ENCODE peak calls at places on chromosomes 7 and 10, in nine cellular contexts. One of them, this sample, is unnamed.

GRCh38 chr10:78010278-78010677 is 19.0 kb downstream of the POLR3A start:
- DNase-seq in esophagus muscularis mucosa: no peak
- DNase-seq in GM12878: no peak
- DNase-seq in IMR-90: no peak
- DNase-seq in NB4: no peak
- DNase-seq in uterus: no peak
- DNase-seq in lower leg skin: no peak
- DNase-seq in A549: no peak
- DNase-seq in ovary: no peak
- DNase-seq in this sample: no peak

GRCh38 chr10:119516381-119517234 is 25.9 kb downstream of the RGS10 start:
- DNase-seq in uterus: no peak
- DNase-seq in ovary: no peak
- DNase-seq in lower leg skin: no peak
- DNase-seq in A549: no peak
- DNase-seq in GM12878: peak; percentile 69
- DNase-seq in esophagus muscularis mucosa: no peak
- DNase-seq in NB4: peak; percentile 95
- DNase-seq in IMR-90: no peak
- DNase-seq in this sample: peak; percentile 64

GRCh38 chr7:9148687-9149086 is 715.3 kb downstream of the NXPH1 start:
- DNase-seq in esophagus muscularis mucosa: no peak
- DNase-seq in NB4: no peak
- DNase-seq in GM12878: no peak
- DNase-seq in uterus: no peak
- DNase-seq in A549: no peak
- DNase-seq in IMR-90: no peak
- DNase-seq in lower leg skin: no peak
- DNase-seq in ovary: no peak
- DNase-seq in this sample: no peak

GRCh38 chr7:136136906-136137305 is 159.7 kb upstream of the MTPN start:
- DNase-seq in IMR-90: no peak
- DNase-seq in lower leg skin: no peak
- DNase-seq in GM12878: no peak
- DNase-seq in A549: no peak
- DNase-seq in uterus: no peak
- DNase-seq in esophagus muscularis mucosa: no peak
- DNase-seq in ovary: no peak
- DNase-seq in NB4: no peak
- DNase-seq in this sample: no peak

GRCh38 chr10:36779238-36779846 is 346.1 kb upstream of the ANKRD30A start:
- DNase-seq in esophagus muscularis mucosa: no peak
- DNase-seq in IMR-90: peak; percentile 81
- DNase-seq in uterus: peak; percentile 21
- DNase-seq in NB4: peak; percentile 32
- DNase-seq in lower leg skin: peak; percentile 19
- DNase-seq in A549: peak; percentile 47
- DNase-seq in GM12878: no peak
- DNase-seq in ovary: peak; percentile 36
- DNase-seq in this sample: no peak

GRCh38 chr10:117094856-117095255 is 43.2 kb downstream of the VAX1 start:
- DNase-seq in esophagus muscularis mucosa: no peak
- DNase-seq in uterus: no peak
- DNase-seq in A549: no peak
- DNase-seq in IMR-90: no peak
- DNase-seq in ovary: no peak
- DNase-seq in NB4: no peak
- DNase-seq in GM12878: no peak
- DNase-seq in lower leg skin: no peak
- DNase-seq in this sample: no peak

GRCh38 chr10:114642729-114643128 is 15.3 kb downstream of the ABLIM1 start:
- DNase-seq in ovary: no peak
- DNase-seq in esophagus muscularis mucosa: no peak
- DNase-seq in uterus: no peak
- DNase-seq in NB4: no peak
- DNase-seq in A549: no peak
- DNase-seq in GM12878: no peak
- DNase-seq in lower leg skin: no peak
- DNase-seq in IMR-90: no peak
- DNase-seq in this sample: no peak

GRCh38 chr7:131249003-131249402 is 78.7 kb upstream of the MKLN1 start:
- DNase-seq in ovary: peak; percentile 41
- DNase-seq in NB4: no peak
- DNase-seq in A549: peak; percentile 83
- DNase-seq in IMR-90: peak; percentile 99
- DNase-seq in GM12878: no peak
- DNase-seq in lower leg skin: peak; percentile 72
- DNase-seq in esophagus muscularis mucosa: no peak
- DNase-seq in uterus: peak; percentile 49
- DNase-seq in this sample: no peak

GRCh38 chr10:125953778-125954385 is 57.5 kb downstream of the FANK1 start:
- DNase-seq in lower leg skin: no peak
- DNase-seq in A549: no peak
- DNase-seq in GM12878: no peak
- DNase-seq in IMR-90: no peak
- DNase-seq in ovary: no peak
- DNase-seq in uterus: no peak
- DNase-seq in esophagus muscularis mucosa: no peak
- DNase-seq in NB4: no peak
- DNase-seq in this sample: no peak

GRCh38 chr7:35787925-35788324 is 12.9 kb upstream of the SEPTIN7 start:
- DNase-seq in GM12878: no peak
- DNase-seq in lower leg skin: no peak
- DNase-seq in A549: no peak
- DNase-seq in ovary: no peak
- DNase-seq in esophagus muscularis mucosa: no peak
- DNase-seq in uterus: no peak
- DNase-seq in IMR-90: no peak
- DNase-seq in NB4: no peak
- DNase-seq in this sample: no peak

DNA sequence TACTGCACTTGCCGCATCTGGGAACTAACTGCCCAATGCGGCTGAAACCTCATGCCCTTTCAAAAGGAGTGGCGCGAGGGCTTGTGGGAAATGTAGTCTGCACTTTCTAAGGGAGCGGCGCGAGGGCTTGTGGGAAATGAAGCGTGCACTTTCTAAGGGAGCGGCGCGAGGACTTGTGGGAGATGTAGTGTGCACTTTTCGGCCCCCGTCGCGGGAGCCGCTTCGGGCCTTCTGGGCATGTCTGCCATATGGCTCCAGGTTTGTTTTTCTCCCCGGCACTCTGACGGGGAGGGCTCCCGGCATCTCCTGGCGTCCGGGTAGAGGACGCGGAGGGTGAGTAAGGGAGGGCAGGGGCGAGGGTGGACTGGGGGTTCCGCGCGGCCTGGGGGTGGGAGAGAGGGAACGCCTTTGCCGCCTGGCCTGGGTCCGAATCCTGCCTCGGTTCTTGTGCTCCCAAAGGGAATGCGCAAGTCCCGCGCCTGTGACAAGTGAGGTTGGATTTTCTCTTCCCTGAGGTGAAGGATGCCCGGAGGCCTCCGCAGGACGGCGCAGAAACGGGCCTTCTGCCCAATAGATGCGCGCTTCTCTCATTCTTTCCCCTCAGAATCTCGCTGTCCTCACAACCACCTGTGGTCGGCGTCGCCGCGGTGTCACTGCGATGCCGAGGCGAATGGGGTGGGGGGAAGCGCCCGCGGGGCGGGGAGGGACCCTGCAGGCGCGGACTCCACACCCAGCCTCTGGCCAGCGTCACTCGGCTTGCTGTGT is at the start of gene ZNF37A:
- DNase-seq in A549: peak; percentile 74
- DNase-seq in GM12878: peak; percentile 83
- DNase-seq in esophagus muscularis mucosa: peak; percentile 99
- DNase-seq in uterus: peak; percentile 91
- DNase-seq in lower leg skin: peak; percentile 96
- DNase-seq in IMR-90: peak; percentile 97
- DNase-seq in ovary: peak; percentile 94
- DNase-seq in NB4: peak; percentile 93
- DNase-seq in this sample: peak; percentile 95
- TF ChIP-seq POLR2A in A549: peak; percentile 66
- TF ChIP-seq POLR2A in GM12878: peak; percentile 69
- TF ChIP-seq POLR2A in esophagus muscularis mucosa: no peak
- TF ChIP-seq POLR2A in uterus: peak; percentile 43
- TF ChIP-seq POLR2A in lower leg skin: no peak
- TF ChIP-seq POLR2A in IMR-90: peak; percentile 49
- TF ChIP-seq POLR2A in ovary: no peak
- TF ChIP-seq POLR2A in NB4: peak; percentile 36
- TF ChIP-seq POLR2A in this sample: peak; percentile 73

GRCh38 chr10:4701016-4701415 is 125.0 kb upstream of the AKR1E2 start:
- DNase-seq in uterus: no peak
- DNase-seq in lower leg skin: no peak
- DNase-seq in NB4: no peak
- DNase-seq in esophagus muscularis mucosa: no peak
- DNase-seq in A549: no peak
- DNase-seq in GM12878: no peak
- DNase-seq in ovary: no peak
- DNase-seq in IMR-90: no peak
- DNase-seq in this sample: no peak

GRCh38 chr10:4699950-4700730 is 125.9 kb upstream of the AKR1E2 start:
- DNase-seq in GM12878: no peak
- DNase-seq in lower leg skin: no peak
- DNase-seq in ovary: no peak
- DNase-seq in NB4: no peak
- DNase-seq in A549: no peak
- DNase-seq in esophagus muscularis mucosa: no peak
- DNase-seq in IMR-90: no peak
- DNase-seq in uterus: no peak
- DNase-seq in this sample: no peak

GRCh38 chr10:4708123-4708759 is 117.8 kb upstream of the AKR1E2 start:
- DNase-seq in GM12878: no peak
- DNase-seq in NB4: peak; percentile 5
- DNase-seq in lower leg skin: no peak
- DNase-seq in ovary: no peak
- DNase-seq in A549: no peak
- DNase-seq in esophagus muscularis mucosa: no peak
- DNase-seq in uterus: no peak
- DNase-seq in IMR-90: no peak
- DNase-seq in this sample: peak; percentile 10

DNA sequence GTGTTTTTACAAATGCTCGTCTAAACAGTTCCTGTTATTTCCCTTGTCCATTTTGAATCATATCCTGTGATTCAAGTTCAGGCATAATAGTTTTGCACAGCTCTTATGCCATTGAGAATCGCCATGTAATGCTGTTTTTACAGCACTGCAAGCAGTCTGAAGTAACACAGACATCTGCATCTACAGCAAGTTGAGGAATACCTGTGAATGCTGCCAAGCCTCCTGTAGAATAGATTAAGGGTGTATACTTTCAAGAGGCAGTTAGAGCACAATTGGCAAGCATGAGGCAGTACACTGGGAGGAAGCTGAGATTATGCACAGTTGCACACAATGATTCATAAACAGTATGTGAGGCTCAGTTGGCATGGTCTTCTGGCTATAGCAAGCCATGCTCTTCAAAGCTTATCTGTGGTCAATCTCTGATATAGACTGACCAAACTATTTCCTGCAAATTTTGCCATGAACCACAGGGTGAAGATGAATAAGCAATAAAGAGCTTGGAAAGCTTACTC is 121.9 kb upstream of the AKR1E2 start:
- DNase-seq in NB4: no peak
- DNase-seq in IMR-90: peak; percentile 93
- DNase-seq in uterus: no peak
- DNase-seq in A549: peak; percentile 18
- DNase-seq in ovary: no peak
- DNase-seq in esophagus muscularis mucosa: no peak
- DNase-seq in lower leg skin: peak; percentile 33
- DNase-seq in GM12878: no peak
- DNase-seq in this sample: no peak
- TF ChIP-seq POLR2A in NB4: no peak
- TF ChIP-seq POLR2A in IMR-90: no peak
- TF ChIP-seq POLR2A in uterus: no peak
- TF ChIP-seq POLR2A in A549: no peak
- TF ChIP-seq POLR2A in ovary: no peak
- TF ChIP-seq POLR2A in esophagus muscularis mucosa: no peak
- TF ChIP-seq POLR2A in lower leg skin: no peak
- TF ChIP-seq POLR2A in GM12878: no peak
- TF ChIP-seq POLR2A in this sample: no peak

GRCh38 chr7:15686209-15686956 is at the start of gene MEOX2:
- DNase-seq in lower leg skin: peak; percentile 62
- DNase-seq in esophagus muscularis mucosa: peak; percentile 92
- DNase-seq in ovary: peak; percentile 59
- DNase-seq in GM12878: no peak
- DNase-seq in IMR-90: peak; percentile 7
- DNase-seq in NB4: no peak
- DNase-seq in A549: peak; percentile 10
- DNase-seq in uterus: peak; percentile 73
- DNase-seq in this sample: no peak
- TF ChIP-seq POLR2A in lower leg skin: no peak
- TF ChIP-seq POLR2A in esophagus muscularis mucosa: peak; percentile 18
- TF ChIP-seq POLR2A in ovary: no peak
- TF ChIP-seq POLR2A in GM12878: no peak
- TF ChIP-seq POLR2A in IMR-90: no peak
- TF ChIP-seq POLR2A in NB4: no peak
- TF ChIP-seq POLR2A in A549: no peak
- TF ChIP-seq POLR2A in uterus: peak; percentile 14
- TF ChIP-seq POLR2A in this sample: no peak

GRCh38 chr10:72248477-72249151 is 25.1 kb upstream of the DDIT4 start:
- DNase-seq in A549: no peak
- DNase-seq in uterus: peak; percentile 82
- DNase-seq in ovary: peak; percentile 88
- DNase-seq in lower leg skin: peak; percentile 93
- DNase-seq in esophagus muscularis mucosa: peak; percentile 95
- DNase-seq in IMR-90: no peak
- DNase-seq in NB4: peak; percentile 77
- DNase-seq in GM12878: peak; percentile 99
- DNase-seq in this sample: no peak
- TF ChIP-seq POLR2A in A549: peak; percentile 22
- TF ChIP-seq POLR2A in uterus: peak; percentile 60
- TF ChIP-seq POLR2A in ovary: peak; percentile 54
- TF ChIP-seq POLR2A in lower leg skin: no peak
- TF ChIP-seq POLR2A in esophagus muscularis mucosa: no peak
- TF ChIP-seq POLR2A in IMR-90: no peak
- TF ChIP-seq POLR2A in NB4: peak; percentile 80
- TF ChIP-seq POLR2A in GM12878: peak; percentile 89
- TF ChIP-seq POLR2A in this sample: peak; percentile 77